ENCODE peak calls at places on chromosomes 16 and 17, in five cellular contexts. H is gastrocnemius medialis, D is colonic mucosa, Q is left ventricle myocardium inferior, Z is cardiac muscle cell. O is an unnamed sample.

GRCh38 chr17:16322636-16323035 is 30.6 kb downstream of the CENPV start:
- DNase-seq in H (no peak), Z (peak; percentile 19), D (no peak), Q (no peak), O (no peak)

GRCh38 chr16:66207139-66207863 is 159.2 kb upstream of the CDH5 start:
- DNase-seq in H (peak; percentile 67), D (no peak), Z (peak; percentile 65), Q (no peak), O (no peak)

GRCh38 chr16:17106243-17106791 is 364.4 kb downstream of the XYLT1 start:
- DNase-seq in D (no peak), Z (no peak), Q (no peak), H (no peak), O (peak; percentile 50)

GRCh38 chr16:84341533-84342295 is 26.6 kb upstream of the ATP2C2 start:
- DNase-seq in H (no peak), Q (no peak), Z (no peak), D (peak; percentile 86), O (no peak)

GRCh38 chr17:72590882-72591499 is 470.2 kb downstream of the SOX9 start:
- DNase-seq in D (peak; percentile 58), H (no peak), Z (no peak), Q (no peak), O (no peak)

GRCh38 chr17:5282639-5283217 is 644 bp downstream of the RABEP1 start:
- DNase-seq in H (peak; percentile 19), D (peak; percentile 29), Q (peak; percentile 22), Z (peak; percentile 11), O (no peak)

GRCh38 chr16:85796599-85796998 is 2.7 kb downstream of the EMC8 start:
- DNase-seq in H (no peak), D (no peak), Q (no peak), Z (no peak), O (no peak)

GRCh38 chr17:10216213-10216982 is 18.0 kb upstream of the GAS7 start:
- DNase-seq in D (no peak), H (no peak), Q (no peak), Z (no peak), O (no peak)

GRCh38 chr16:67966549-67967182 is 1.8 kb downstream of the SLC12A4 start:
- DNase-seq in Z (peak; percentile 33), D (no peak), H (peak; percentile 48), Q (no peak), O (no peak)

GRCh38 chr17:50836826-50837225 is 1.4 kb downstream of the WFIKKN2 start:
- DNase-seq in Z (no peak), D (no peak), H (no peak), Q (no peak), O (no peak)
- H3K4me3 ChIP-seq in Z (no peak overlapping the region), D (no peak overlapping the region), H (no peak overlapping the region), Q (no peak overlapping the region), O (no peak overlapping the region)

GRCh38 chr17:49788443-49789277 is at the start of gene KAT7:
- DNase-seq in Z (peak; percentile 100), H (peak; percentile 100), Q (peak; percentile 99), D (peak; percentile 99), O (peak; percentile 100)
- TF ChIP-seq CTCF in Z (no peak), H (no peak), Q (no peak), D (no peak), O (no peak)

DNA sequence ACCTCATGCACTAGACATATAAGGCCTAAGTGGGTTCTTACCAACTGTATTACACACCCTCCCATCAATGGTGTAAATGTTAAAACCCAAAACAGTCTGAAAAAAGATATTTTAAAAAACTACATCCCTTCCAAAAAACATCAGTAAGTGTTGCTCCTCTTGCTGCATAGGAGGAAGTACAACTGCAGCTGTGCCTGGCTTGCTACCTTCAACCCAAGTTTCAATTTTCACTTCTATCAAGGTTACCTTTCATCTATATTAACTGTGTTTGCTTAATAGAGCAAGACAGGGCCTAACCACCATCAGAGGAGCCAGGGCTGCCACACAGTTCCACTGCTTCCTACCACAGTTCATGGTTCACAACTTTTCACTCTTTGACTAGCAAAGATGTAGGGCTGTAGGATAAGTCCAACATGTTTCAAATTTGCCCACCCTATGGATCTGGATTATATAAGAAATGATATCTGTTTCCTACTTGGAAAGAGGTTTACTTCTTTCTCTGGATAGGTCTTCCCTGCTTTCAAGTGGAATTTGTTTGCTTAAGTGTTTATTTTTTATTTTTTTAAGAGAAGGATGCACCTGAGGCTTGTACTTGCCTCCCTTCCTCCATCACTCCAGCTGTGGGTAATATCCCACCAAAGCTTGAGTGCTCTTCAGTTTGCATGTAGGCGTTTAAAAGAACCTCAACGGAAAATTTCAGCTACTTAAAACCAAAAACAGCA is 56.7 kb downstream of the GRB7 start:
- DNase-seq in Z (no peak), Q (no peak), D (no peak), H (no peak), O (peak; percentile 94)
- H3K4me3 ChIP-seq in Z (no peak overlapping the region), Q (no peak overlapping the region), D (no peak overlapping the region), H (no peak overlapping the region), O (peak overlapping the region; percentile 11)

GRCh38 chr17:48908047-48908843 is at the start of gene UBE2Z:
- DNase-seq in Z (peak; percentile 98), H (peak; percentile 93), Q (peak; percentile 95), D (peak; percentile 93), O (peak; percentile 98)
- TF ChIP-seq CTCF in Z (peak; percentile 6), H (peak; percentile 23), Q (peak; percentile 17), D (no peak), O (peak; percentile 20)

DNA sequence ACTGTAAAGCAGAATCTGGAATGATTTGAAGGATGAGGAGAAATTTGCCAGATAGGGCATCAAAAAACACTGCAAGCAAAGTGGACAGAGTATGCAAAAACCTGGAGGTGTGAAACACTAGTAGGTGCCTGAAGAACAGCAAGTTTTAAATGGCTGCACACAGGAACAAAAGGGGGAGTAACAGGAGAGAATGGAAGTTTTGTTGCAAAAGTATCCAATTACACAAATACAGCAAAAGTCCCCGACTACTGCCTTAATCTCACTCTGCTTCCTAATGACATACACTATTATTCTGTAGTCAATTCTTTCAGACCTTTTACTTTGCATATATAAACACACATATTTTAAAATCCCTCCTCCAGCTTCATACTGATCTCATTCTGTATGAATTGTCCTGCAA is 1.5 kb downstream of the HEATR6 start:
- DNase-seq in Q (no peak), H (no peak), Z (no peak), D (no peak), O (no peak)
- H3K4me3 ChIP-seq in Q (peak overlapping the region; percentile 79), H (no peak overlapping the region), Z (peak overlapping the region; percentile 74), D (no peak overlapping the region), O (no peak overlapping the region)